ENCODE peak calls at places on chromosome X, in four cellular contexts. One of them, this sample, is unnamed.

GRCh38 chrX:23634181-23634580 is 33.1 kb upstream of the PRDX4 start:
- DNase-seq in GM23248: peak; percentile 16
- DNase-seq in thoracic aorta: no peak
- DNase-seq in heart left ventricle: no peak
- DNase-seq in this sample: no peak

GRCh38 chrX:42941671-42942070 is 163.7 kb upstream of the PPP1R2C start:
- DNase-seq in GM23248: no peak
- DNase-seq in thoracic aorta: no peak
- DNase-seq in heart left ventricle: no peak
- DNase-seq in this sample: no peak

GRCh38 chrX:55057691-55058249 is 17.1 kb upstream of the PAGE2B start:
- DNase-seq in GM23248: peak; percentile 48
- DNase-seq in thoracic aorta: no peak
- DNase-seq in heart left ventricle: no peak
- DNase-seq in this sample: no peak

GRCh38 chrX:37453821-37454220 is 104.7 kb downstream of the PRRG1 start:
- DNase-seq in GM23248: no peak
- DNase-seq in thoracic aorta: no peak
- DNase-seq in heart left ventricle: no peak
- DNase-seq in this sample: no peak

GRCh38 chrX:67780694-67781109 is 236.9 kb downstream of the AR start:
- DNase-seq in GM23248: peak; percentile 92
- DNase-seq in thoracic aorta: peak; percentile 42
- DNase-seq in heart left ventricle: peak; percentile 79
- DNase-seq in this sample: no peak

GRCh38 chrX:139831689-139832456 is 101.0 kb downstream of the ATP11C start:
- DNase-seq in GM23248: peak; percentile 36
- DNase-seq in thoracic aorta: no peak
- DNase-seq in heart left ventricle: no peak
- DNase-seq in this sample: no peak

GRCh38 chrX:105608745-105609144 is 213.6 kb upstream of the NRK start:
- DNase-seq in GM23248: no peak
- DNase-seq in thoracic aorta: no peak
- DNase-seq in heart left ventricle: no peak
- DNase-seq in this sample: no peak

GRCh38 chrX:116667346-116667745 is 204.6 kb upstream of the CT83 start:
- DNase-seq in GM23248: no peak
- DNase-seq in thoracic aorta: no peak
- DNase-seq in heart left ventricle: peak; percentile 40
- DNase-seq in this sample: no peak

GRCh38 chrX:145213504-145213903 is 33.8 kb upstream of the SPANXN1 start:
- DNase-seq in GM23248: peak; percentile 2
- DNase-seq in thoracic aorta: no peak
- DNase-seq in heart left ventricle: no peak
- DNase-seq in this sample: no peak

GRCh38 chrX:6041630-6042029 is 187.0 kb downstream of the NLGN4X start:
- DNase-seq in GM23248: peak; percentile 0
- DNase-seq in thoracic aorta: no peak
- DNase-seq in heart left ventricle: no peak
- DNase-seq in this sample: no peak

GRCh38 chrX:104707572-104707971 is 141.6 kb downstream of the IL1RAPL2 start:
- DNase-seq in GM23248: no peak
- DNase-seq in thoracic aorta: no peak
- DNase-seq in heart left ventricle: no peak
- DNase-seq in this sample: no peak

GRCh38 chrX:22445880-22446279 is 173.2 kb downstream of the CBLL2 start:
- DNase-seq in GM23248: no peak
- DNase-seq in thoracic aorta: no peak
- DNase-seq in heart left ventricle: no peak
- DNase-seq in this sample: no peak

GRCh38 chrX:149949743-149950436 is 11.6 kb upstream of the EOLA2 start:
- DNase-seq in GM23248: peak; percentile 4
- DNase-seq in thoracic aorta: no peak
- DNase-seq in heart left ventricle: no peak
- DNase-seq in this sample: no peak

GRCh38 chrX:74382613-74383012 is 38.7 kb upstream of the SLC16A2 start:
- DNase-seq in GM23248: peak; percentile 69
- DNase-seq in thoracic aorta: peak; percentile 8
- DNase-seq in heart left ventricle: no peak
- DNase-seq in this sample: peak; percentile 13

GRCh38 chrX:2159393-2159792 is 341.4 kb downstream of the DHRSX start:
- DNase-seq in GM23248: no peak
- DNase-seq in thoracic aorta: no peak
- DNase-seq in heart left ventricle: no peak
- DNase-seq in this sample: no peak

GRCh38 chrX:50606300-50606950 is 135.8 kb upstream of the DGKK start:
- DNase-seq in GM23248: no peak
- DNase-seq in thoracic aorta: no peak
- DNase-seq in heart left ventricle: no peak
- DNase-seq in this sample: no peak

GRCh38 chrX:12886545-12886944 is 19.7 kb downstream of the TLR7 start:
- DNase-seq in GM23248: no peak
- DNase-seq in thoracic aorta: no peak
- DNase-seq in heart left ventricle: no peak
- DNase-seq in this sample: no peak

GRCh38 chrX:53160297-53160983 is 64.6 kb downstream of the KDM5C start:
- DNase-seq in GM23248: no peak
- DNase-seq in thoracic aorta: no peak
- DNase-seq in heart left ventricle: no peak
- DNase-seq in this sample: no peak

GRCh38 chrX:43002526-43003203 is 224.7 kb upstream of the PPP1R2C start:
- DNase-seq in GM23248: no peak
- DNase-seq in thoracic aorta: no peak
- DNase-seq in heart left ventricle: no peak
- DNase-seq in this sample: no peak

GRCh38 chrX:112058255-112058654 is 24.3 kb downstream of the TRPC5 start:
- DNase-seq in GM23248: peak; percentile 47
- DNase-seq in thoracic aorta: no peak
- DNase-seq in heart left ventricle: no peak
- DNase-seq in this sample: no peak

GRCh38 chrX:7552758-7553157 is 290.2 kb upstream of the VCX start:
- DNase-seq in GM23248: peak; percentile 4
- DNase-seq in thoracic aorta: no peak
- DNase-seq in heart left ventricle: no peak
- DNase-seq in this sample: no peak

GRCh38 chrX:119089619-119090018 is 16.8 kb downstream of the CT47C1 start:
- DNase-seq in GM23248: no peak
- DNase-seq in thoracic aorta: no peak
- DNase-seq in heart left ventricle: no peak
- DNase-seq in this sample: no peak

GRCh38 chrX:115494133-115494532 is 66.8 kb upstream of the PLS3 start:
- DNase-seq in GM23248: no peak
- DNase-seq in thoracic aorta: no peak
- DNase-seq in heart left ventricle: no peak
- DNase-seq in this sample: no peak

GRCh38 chrX:129449141-129449540 is 74.1 kb downstream of the SMARCA1 start:
- DNase-seq in GM23248: no peak
- DNase-seq in thoracic aorta: no peak
- DNase-seq in heart left ventricle: no peak
- DNase-seq in this sample: no peak

GRCh38 chrX:136587532-136587931 is 55.5 kb downstream of the VGLL1 start:
- DNase-seq in GM23248: no peak
- DNase-seq in thoracic aorta: no peak
- DNase-seq in heart left ventricle: no peak
- DNase-seq in this sample: no peak

GRCh38 chrX:1444896-1445480 is 7.7 kb downstream of the ASMTL start:
- DNase-seq in GM23248: no peak
- DNase-seq in thoracic aorta: no peak
- DNase-seq in heart left ventricle: no peak
- DNase-seq in this sample: no peak

GRCh38 chrX:4547218-4547836 is 833.9 kb upstream of the PRKX start:
- DNase-seq in GM23248: peak; percentile 21
- DNase-seq in thoracic aorta: no peak
- DNase-seq in heart left ventricle: no peak
- DNase-seq in this sample: no peak

GRCh38 chrX:15146515-15146914 is 123.4 kb downstream of the ASB9 start:
- DNase-seq in GM23248: peak; percentile 17
- DNase-seq in thoracic aorta: no peak
- DNase-seq in heart left ventricle: no peak
- DNase-seq in this sample: no peak

GRCh38 chrX:101764538-101764937 is 104.9 kb upstream of the ARMCX2 start:
- DNase-seq in GM23248: peak; percentile 34
- DNase-seq in thoracic aorta: no peak
- DNase-seq in heart left ventricle: no peak
- DNase-seq in this sample: no peak

GRCh38 chrX:17459008-17459407 is 84.0 kb downstream of the NHS start:
- DNase-seq in GM23248: peak; percentile 70
- DNase-seq in thoracic aorta: no peak
- DNase-seq in heart left ventricle: no peak
- DNase-seq in this sample: no peak

GRCh38 chrX:103356023-103356798 is at the start of gene TCEAL9:
- DNase-seq in GM23248: peak; percentile 84
- DNase-seq in thoracic aorta: no peak
- DNase-seq in heart left ventricle: peak; percentile 51
- DNase-seq in this sample: no peak

GRCh38 chrX:102345916-102346315 is 93.9 kb downstream of the NXF2B start:
- DNase-seq in GM23248: peak; percentile 39
- DNase-seq in thoracic aorta: peak; percentile 10
- DNase-seq in heart left ventricle: peak; percentile 51
- DNase-seq in this sample: peak; percentile 13

GRCh38 chrX:110004970-110005369 is 2.1 kb downstream of the TMEM164 start:
- DNase-seq in GM23248: no peak
- DNase-seq in thoracic aorta: no peak
- DNase-seq in heart left ventricle: no peak
- DNase-seq in this sample: no peak

GRCh38 chrX:14508025-14508690 is 21.2 kb upstream of the GLRA2 start:
- DNase-seq in GM23248: no peak
- DNase-seq in thoracic aorta: no peak
- DNase-seq in heart left ventricle: no peak
- DNase-seq in this sample: no peak

GRCh38 chrX:136816970-136817369 is 36.2 kb upstream of the ARHGEF6 start:
- DNase-seq in GM23248: peak; percentile 52
- DNase-seq in thoracic aorta: no peak
- DNase-seq in heart left ventricle: no peak
- DNase-seq in this sample: no peak

GRCh38 chrX:72124540-72125201 is 7.0 kb downstream of the RTL5 start:
- DNase-seq in GM23248: no peak
- DNase-seq in thoracic aorta: no peak
- DNase-seq in heart left ventricle: no peak
- DNase-seq in this sample: no peak
- H3K27ac ChIP-seq in GM23248: no peak overlapping the region
- H3K27ac ChIP-seq in thoracic aorta: peak overlapping the region; percentile 85
- H3K27ac ChIP-seq in heart left ventricle: peak overlapping the region; percentile 67
- H3K27ac ChIP-seq in this sample: peak overlapping the region; percentile 18

DNA sequence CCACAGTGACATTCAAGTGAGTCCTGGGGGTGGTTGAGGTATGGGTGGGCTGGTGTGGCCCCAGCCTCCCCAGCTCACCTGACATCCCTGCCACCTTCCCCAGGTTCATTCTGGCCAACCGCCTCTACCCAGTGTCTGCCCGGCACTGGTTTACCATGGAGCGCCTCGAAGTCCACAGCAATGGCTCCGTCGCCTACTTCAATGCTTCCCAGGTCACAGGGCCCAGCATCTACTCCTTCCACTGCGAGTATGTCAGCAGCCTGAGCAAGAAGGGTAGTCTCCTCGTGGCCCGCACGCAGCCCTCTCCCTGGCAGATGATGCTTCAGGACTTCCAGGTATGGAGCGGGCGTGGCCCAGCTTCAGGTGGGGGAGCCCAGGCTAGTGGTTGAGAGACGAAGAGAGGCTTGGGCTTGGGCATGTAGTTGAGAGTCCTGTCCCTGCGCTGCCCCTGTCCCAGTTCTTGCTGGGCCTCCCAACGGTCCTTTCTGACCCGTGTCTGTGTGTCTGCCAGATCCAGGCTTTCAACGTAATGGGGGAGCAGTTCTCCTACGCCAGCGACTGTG is 1.7 kb upstream of the GDI1 start:
- DNase-seq in GM23248: no peak
- DNase-seq in thoracic aorta: no peak
- DNase-seq in heart left ventricle: no peak
- DNase-seq in this sample: no peak
- H3K27ac ChIP-seq in GM23248: no peak overlapping the region
- H3K27ac ChIP-seq in thoracic aorta: no peak overlapping the region
- H3K27ac ChIP-seq in heart left ventricle: no peak overlapping the region
- H3K27ac ChIP-seq in this sample: no peak overlapping the region

GRCh38 chrX:330726-331144 is 12.1 kb upstream of the GTPBP6 start:
- DNase-seq in GM23248: no peak
- DNase-seq in thoracic aorta: no peak
- DNase-seq in heart left ventricle: peak; percentile 42
- DNase-seq in this sample: no peak
- H3K27ac ChIP-seq in GM23248: no peak overlapping the region
- H3K27ac ChIP-seq in thoracic aorta: no peak overlapping the region
- H3K27ac ChIP-seq in heart left ventricle: no peak overlapping the region
- H3K27ac ChIP-seq in this sample: no peak overlapping the region

DNA sequence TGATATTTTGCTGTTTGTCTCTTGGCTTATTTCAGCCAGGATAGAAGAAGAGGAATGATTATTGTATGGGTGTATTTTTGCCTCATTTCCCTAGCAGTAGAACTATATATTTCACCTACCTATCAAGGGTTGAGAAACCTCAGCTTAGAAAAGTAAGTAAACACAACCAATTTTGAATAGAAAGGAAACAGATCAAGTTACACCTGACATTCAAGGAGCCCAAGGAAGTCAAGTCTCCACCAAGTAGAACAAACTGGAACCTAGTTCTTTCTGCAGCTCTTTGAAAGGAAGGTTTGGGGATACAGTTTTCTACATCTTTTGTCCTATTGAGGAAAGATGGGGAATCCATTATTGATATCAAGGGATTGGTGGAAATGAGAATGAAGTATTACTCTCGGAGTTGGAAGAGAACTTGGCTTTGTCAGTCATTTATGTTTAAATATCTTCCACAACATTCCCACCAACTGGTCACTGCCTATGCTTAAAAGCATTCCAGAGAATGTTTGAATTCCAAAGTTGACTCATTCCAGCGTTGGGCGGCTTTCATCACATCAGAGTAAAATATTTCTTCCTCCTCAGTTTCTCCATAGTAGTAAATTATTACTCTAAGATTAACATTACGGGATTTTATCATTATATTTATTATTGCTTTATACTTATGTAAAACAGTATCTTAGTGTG is 207.8 kb upstream of the CNKSR2 start:
- DNase-seq in GM23248: peak; percentile 54
- DNase-seq in thoracic aorta: no peak
- DNase-seq in heart left ventricle: no peak
- DNase-seq in this sample: no peak
- H3K27ac ChIP-seq in GM23248: no peak overlapping the region
- H3K27ac ChIP-seq in thoracic aorta: no peak overlapping the region
- H3K27ac ChIP-seq in heart left ventricle: no peak overlapping the region
- H3K27ac ChIP-seq in this sample: no peak overlapping the region

DNA sequence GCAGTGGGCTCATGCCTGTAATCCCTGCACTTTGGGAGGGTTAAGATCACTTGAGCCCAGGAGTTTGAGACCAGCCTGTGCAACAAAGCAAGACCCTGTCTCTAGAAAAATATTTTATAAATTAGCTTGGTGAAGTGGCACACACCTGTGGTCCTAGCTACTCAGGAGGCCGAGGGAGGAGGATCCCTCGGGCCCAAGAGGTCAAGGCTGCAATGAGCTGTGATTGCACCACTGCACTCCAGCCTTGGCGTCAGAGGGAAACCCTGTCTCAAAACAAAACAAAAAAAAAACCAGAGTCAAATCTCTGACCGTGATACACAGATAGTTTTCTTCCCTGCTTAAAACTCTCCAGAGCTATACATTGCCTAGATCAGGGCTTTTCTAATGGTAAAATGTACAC is 53.5 kb downstream of the CHST7 start:
- DNase-seq in GM23248: no peak
- DNase-seq in thoracic aorta: no peak
- DNase-seq in heart left ventricle: no peak
- DNase-seq in this sample: no peak
- H3K27ac ChIP-seq in GM23248: no peak overlapping the region
- H3K27ac ChIP-seq in thoracic aorta: no peak overlapping the region
- H3K27ac ChIP-seq in heart left ventricle: no peak overlapping the region
- H3K27ac ChIP-seq in this sample: no peak overlapping the region

GRCh38 chrX:40085714-40086113 is 12.0 kb downstream of the BCOR start:
- DNase-seq in GM23248: no peak
- DNase-seq in thoracic aorta: no peak
- DNase-seq in heart left ventricle: no peak
- DNase-seq in this sample: no peak
- H3K27ac ChIP-seq in GM23248: peak overlapping the region; percentile 42
- H3K27ac ChIP-seq in thoracic aorta: peak overlapping the region; percentile 61
- H3K27ac ChIP-seq in heart left ventricle: no peak overlapping the region
- H3K27ac ChIP-seq in this sample: no peak overlapping the region